ENCODE peak calls at places on chromosomes 11 and 22, in four cellular contexts. Z is anterior cingulate cortex, D is smooth muscle cell of the brain vasculature, R is left ventricle myocardium inferior. N is an unnamed sample.

GRCh38 chr11:68362801-68363379 is 50.5 kb downstream of the LRP5 start:
- DNase-seq in Z (no peak), D (no peak), R (no peak), N (no peak)

GRCh38 chr11:123041185-123041584 is 20.8 kb downstream of the HSPA8 start:
- DNase-seq in Z (no peak), D (no peak), R (no peak), N (no peak)

GRCh38 chr22:20247010-20247505 is 21.1 kb downstream of the RTN4R start:
- DNase-seq in Z (no peak), D (no peak), R (no peak), N (no peak)

GRCh38 chr11:70715636-70716035 is 317.3 kb downstream of the CTTN start:
- DNase-seq in Z (no peak), D (no peak), R (no peak), N (no peak)

GRCh38 chr11:115802641-115803040 is 298.4 kb upstream of the CADM1 start:
- DNase-seq in Z (no peak), D (no peak), R (no peak), N (no peak)

GRCh38 chr11:86172894-86173293 is 71.7 kb upstream of the EED start:
- DNase-seq in Z (no peak), D (no peak), R (no peak), N (no peak)

GRCh38 chr11:27914080-27914479 is 193.9 kb downstream of the KIF18A start:
- DNase-seq in Z (no peak), D (no peak), R (no peak), N (no peak)

GRCh38 chr22:36510966-36511881 is 4.4 kb upstream of the FOXRED2 start:
- DNase-seq in Z (no peak), D (no peak), R (no peak), N (no peak)

GRCh38 chr22:28544431-28544868 is 135.2 kb downstream of the TTC28 start:
- DNase-seq in Z (no peak), D (no peak), R (no peak), N (no peak)

GRCh38 chr11:132576706-132577105 is 955.6 kb downstream of the OPCML start:
- DNase-seq in Z (no peak), D (peak; percentile 61), R (no peak), N (no peak)

GRCh38 chr11:48055292-48056132 is 75.2 kb downstream of the PTPRJ start:
- DNase-seq in Z (no peak), D (no peak), R (no peak), N (no peak)

GRCh38 chr11:11208994-11209393 is 144.1 kb downstream of the CSNK2A3 start:
- DNase-seq in Z (no peak), D (no peak), R (no peak), N (no peak)

GRCh38 chr11:79199729-79200354 is 241.0 kb downstream of the TENM4 start:
- DNase-seq in Z (no peak), D (no peak), R (no peak), N (no peak)

GRCh38 chr11:77322506-77322905 is 21.0 kb upstream of the GDPD4 start:
- DNase-seq in Z (no peak), D (no peak), R (no peak), N (no peak)

GRCh38 chr11:12066799-12067508 is 43.4 kb upstream of the MICAL2 start:
- DNase-seq in Z (no peak), D (no peak), R (no peak), N (no peak)

GRCh38 chr22:33922268-33922667 is 2.0 kb upstream of the LARGE1 start:
- DNase-seq in Z (no peak), D (no peak), R (peak; percentile 25), N (no peak)

GRCh38 chr11:86676533-86677154 is 4.2 kb upstream of the ME3 start:
- DNase-seq in Z (no peak), D (no peak), R (no peak), N (no peak)

GRCh38 chr22:35900483-35901168 is 128.0 kb downstream of the RBFOX2 start:
- DNase-seq in Z (no peak), D (no peak), R (no peak), N (no peak)

GRCh38 chr22:43200031-43200430 is 13.1 kb upstream of the TTLL12 start:
- DNase-seq in Z (no peak), D (no peak), R (no peak), N (no peak)

GRCh38 chr22:36738416-36739020 is 35.0 kb upstream of the CACNG2 start:
- DNase-seq in Z (no peak), D (no peak), R (no peak), N (no peak)

GRCh38 chr11:64713031-64713780 is 9.8 kb downstream of the NRXN2 start:
- DNase-seq in Z (no peak), D (no peak), R (peak; percentile 27), N (no peak)